ENCODE peak calls at places on chromosomes 13 and 19, in ten cellular contexts. P is Peyer's patch, H is heart left ventricle, V is mucosa of descending colon, W is astrocyte, N is lung, K is fibroblast of villous mesenchyme, R is thoracic aorta, F is fibroblast of lung, M is PC-3. Q is an unnamed sample.

GRCh38 chr13:27174766-27175455 is 3.3 kb upstream of the USP12 start:
- DNase-seq in P (no peak), H (no peak), V (no peak), W (no peak), N (no peak), K (peak), R (no peak), F (no peak), M (no peak), Q (no peak)

GRCh38 chr19:53294786-53295441 is 27.4 kb upstream of the VN1R4 start:
- DNase-seq in P (no peak), H (no peak), V (no peak), W (peak), N (no peak), K (no peak), R (no peak), F (peak), M (no peak), Q (no peak)

GRCh38 chr13:75635101-75635620 is 969 bp upstream of the LMO7 start:
- DNase-seq in P (peak), H (no peak), V (no peak), W (no peak), N (no peak), K (peak), R (no peak), F (no peak), M (no peak), Q (no peak)

GRCh38 chr13:108851660-108852059 is 222.2 kb downstream of the MYO16 start:
- DNase-seq in P (no peak), H (no peak), V (no peak), W (no peak), N (no peak), K (no peak), R (no peak), F (no peak), M (no peak), Q (no peak)

GRCh38 chr19:44891016-44891882 is at the start of gene TOMM40:
- DNase-seq in P (peak), H (no peak), V (no peak), W (peak), N (no peak), K (peak), R (peak), F (no peak), M (no peak), Q (peak)

GRCh38 chr13:49220035-49220855 is at the start of gene MLNR:
- DNase-seq in P (no peak), H (peak), V (peak), W (peak), N (no peak), K (peak), R (no peak), F (peak), M (no peak), Q (no peak)

GRCh38 chr19:35975608-35976214 is 19.3 kb upstream of the SDHAF1 start:
- DNase-seq in P (no peak), H (no peak), V (no peak), W (peak), N (no peak), K (no peak), R (no peak), F (peak), M (peak), Q (no peak)

GRCh38 chr19:752652-753517 is 2.0 kb downstream of the MISP start:
- DNase-seq in P (no peak), H (no peak), V (peak), W (peak), N (peak), K (peak), R (no peak), F (peak), M (peak), Q (peak)

GRCh38 chr13:112643759-112644459 is 45.9 kb upstream of the ATP11A start:
- DNase-seq in P (no peak), H (no peak), V (no peak), W (no peak), N (peak), K (no peak), R (no peak), F (no peak), M (peak), Q (no peak)

GRCh38 chr13:107838592-107839161 is 376.7 kb downstream of the LIG4 start:
- DNase-seq in P (no peak), H (no peak), V (no peak), W (no peak), N (no peak), K (no peak), R (no peak), F (no peak), M (no peak), Q (no peak)

GRCh38 chr13:35947315-35947714 is 183.9 kb downstream of the DCLK1 start:
- DNase-seq in P (no peak), H (no peak), V (no peak), W (no peak), N (no peak), K (no peak), R (no peak), F (no peak), M (no peak), Q (no peak)

GRCh38 chr13:35936579-35936978 is 194.6 kb downstream of the DCLK1 start:
- DNase-seq in P (no peak), H (no peak), V (no peak), W (no peak), N (no peak), K (no peak), R (no peak), F (no peak), M (no peak), Q (no peak)

GRCh38 chr13:35940734-35941133 is 190.4 kb downstream of the DCLK1 start:
- DNase-seq in P (no peak), H (no peak), V (no peak), W (no peak), N (no peak), K (no peak), R (no peak), F (no peak), M (no peak), Q (no peak)

GRCh38 chr13:35941374-35941773 is 189.8 kb downstream of the DCLK1 start:
- DNase-seq in P (no peak), H (no peak), V (no peak), W (no peak), N (no peak), K (no peak), R (no peak), F (no peak), M (no peak), Q (no peak)
- TF ChIP-seq CTCF in P (no peak), H (no peak), V (no peak), W (no peak), N (no peak), K (no peak), R (no peak), F (no peak), M (no peak), Q (no peak)

GRCh38 chr19:8338835-8339234 is 4.2 kb downstream of the KANK3 start:
- DNase-seq in P (no peak), H (no peak), V (no peak), W (no peak), N (no peak), K (no peak), R (no peak), F (no peak), M (no peak), Q (no peak)

GRCh38 chr19:8342316-8342683 is 762 bp downstream of the KANK3 start:
- DNase-seq in P (no peak), H (no peak), V (no peak), W (no peak), N (no peak), K (no peak), R (no peak), F (no peak), M (no peak), Q (no peak)

GRCh38 chr19:8337728-8338127 is 5.3 kb downstream of the KANK3 start:
- DNase-seq in P (no peak), H (no peak), V (peak), W (no peak), N (no peak), K (no peak), R (no peak), F (no peak), M (no peak), Q (no peak)

GRCh38 chr19:8342684-8343482 is at the start of gene KANK3:
- DNase-seq in P (peak), H (peak), V (peak), W (peak), N (peak), K (peak), R (peak), F (peak), M (peak), Q (peak)

DNA sequence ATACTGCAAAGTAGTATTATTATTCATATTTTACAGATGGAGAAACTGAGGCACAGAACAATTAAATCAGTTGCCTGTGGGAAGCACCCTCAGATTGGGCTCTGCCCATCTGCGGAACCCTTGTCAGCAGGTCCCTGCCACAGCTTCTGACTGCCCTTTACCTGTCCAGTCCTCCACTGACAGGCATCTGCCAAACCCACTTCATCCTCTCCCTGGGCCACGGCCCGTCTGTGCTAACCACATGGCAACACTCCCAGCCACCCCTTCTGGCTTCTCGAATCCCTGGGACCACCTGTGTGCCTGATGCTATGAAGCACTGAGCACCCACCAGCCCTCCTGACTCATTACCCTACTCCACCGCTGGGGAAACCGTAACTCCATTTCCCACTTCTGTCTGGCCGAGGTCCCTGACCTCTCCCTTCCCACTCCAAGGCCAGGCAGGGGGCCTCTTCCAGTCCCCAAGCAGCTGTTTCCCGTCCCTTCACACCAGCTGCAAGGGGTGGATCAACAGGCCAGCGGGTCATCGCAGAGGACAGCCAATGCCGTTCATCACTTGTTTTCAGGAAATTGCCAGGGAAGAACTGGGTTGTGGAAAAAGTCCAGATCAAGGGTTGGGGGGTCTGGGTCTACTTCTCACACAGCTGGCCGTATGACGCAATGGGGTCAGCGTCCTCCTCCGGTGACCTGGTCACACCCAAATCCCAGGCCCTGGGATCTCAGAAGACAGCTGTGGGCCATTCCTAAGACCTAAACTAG is 2.5 kb downstream of the KANK3 start:
- DNase-seq in P (no peak), H (peak), V (peak), W (no peak), N (no peak), K (peak), R (no peak), F (peak), M (no peak), Q (no peak)
- TF ChIP-seq CTCF in P (peak), H (peak), V (no peak), W (no peak), N (no peak), K (peak), R (peak), F (peak), M (no peak), Q (no peak)

GRCh38 chr13:109917422-109917821 is 131.0 kb upstream of the IRS2 start:
- DNase-seq in P (no peak), H (no peak), V (no peak), W (no peak), N (no peak), K (no peak), R (no peak), F (no peak), M (no peak), Q (no peak)
- TF ChIP-seq CTCF in P (no peak), H (no peak), V (no peak), W (no peak), N (no peak), K (no peak), R (no peak), F (no peak), M (no peak), Q (no peak)

GRCh38 chr13:94548382-94549240 is 47.3 kb downstream of the TGDS start:
- DNase-seq in P (peak), H (peak), V (peak), W (peak), N (no peak), K (peak), R (peak), F (peak), M (peak), Q (no peak)
- TF ChIP-seq CTCF in P (no peak), H (no peak), V (no peak), W (no peak), N (no peak), K (peak), R (peak), F (no peak), M (peak), Q (no peak)

DNA sequence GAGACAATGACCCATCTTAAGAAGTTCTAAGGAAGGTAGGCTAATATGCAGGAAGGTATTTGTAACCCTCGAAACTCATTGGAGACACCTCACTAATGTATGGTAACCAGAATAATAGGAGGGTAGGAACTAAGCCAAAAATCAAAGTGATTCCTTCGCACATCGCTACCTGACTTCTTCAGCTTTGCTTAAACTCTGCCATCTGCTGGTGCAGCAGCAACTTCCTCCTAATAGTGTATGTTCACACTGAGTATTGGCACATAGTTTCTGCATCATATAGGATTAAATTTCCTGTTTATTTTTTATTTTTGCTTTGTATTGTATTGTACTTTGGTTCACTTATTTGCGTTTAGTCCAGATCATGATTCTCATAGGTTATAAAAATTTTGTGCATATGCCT is 676.2 kb downstream of the GPC5 start:
- DNase-seq in P (no peak), H (no peak), V (no peak), W (no peak), N (no peak), K (no peak), R (no peak), F (peak), M (peak), Q (no peak)
- TF ChIP-seq CTCF in P (no peak), H (peak), V (no peak), W (peak), N (no peak), K (peak), R (no peak), F (peak), M (peak), Q (no peak)

GRCh38 chr19:19514881-19515763 is at the start of gene TSSK6:
- DNase-seq in P (no peak), H (no peak), V (peak), W (no peak), N (no peak), K (no peak), R (no peak), F (no peak), M (peak), Q (no peak)
- TF ChIP-seq CTCF in P (no peak), H (no peak), V (no peak), W (no peak), N (no peak), K (no peak), R (no peak), F (peak), M (peak), Q (no peak)